ENCODE peak calls at places on chromosomes 2 and 18, in six cellular contexts. O is uterus, U is stomach, Y is GM12891, B is right lobe of liver, S is transverse colon. X is an unnamed sample.

GRCh38 chr18:7856099-7856498 is 289.0 kb downstream of the PTPRM start:
- DNase-seq in O (no peak), U (no peak), Y (no peak), B (no peak), S (no peak), X (no peak)

GRCh38 chr18:67359868-67360838 is 156.4 kb downstream of the DSEL start:
- DNase-seq in O (peak), U (no peak), Y (no peak), B (no peak), S (peak), X (peak)

GRCh38 chr2:43225093-43225787 is 1.2 kb downstream of the ZFP36L2 start:
- DNase-seq in O (peak), U (peak), Y (no peak), B (peak), S (peak), X (no peak)

GRCh38 chr2:231483398-231484329 is 19.4 kb upstream of the NCL start:
- DNase-seq in O (peak), U (no peak), Y (no peak), B (peak), S (peak), X (no peak)

GRCh38 chr2:227188292-227188691 is 23.9 kb downstream of the COL4A3 start:
- DNase-seq in O (peak), U (no peak), Y (no peak), B (no peak), S (no peak), X (no peak)

GRCh38 chr2:240056678-240057077 is 3.4 kb upstream of the OR6B3 start:
- DNase-seq in O (no peak), U (no peak), Y (no peak), B (no peak), S (no peak), X (no peak)

GRCh38 chr2:134663451-134663850 is 55.3 kb downstream of the TMEM163 start:
- DNase-seq in O (no peak), U (no peak), Y (no peak), B (no peak), S (no peak), X (no peak)

GRCh38 chr2:54574107-54574859 is 118.2 kb downstream of the SPTBN1 start:
- DNase-seq in O (no peak), U (peak), Y (no peak), B (peak), S (peak), X (no peak)

GRCh38 chr18:45050712-45051639 is 370.3 kb downstream of the SETBP1 start:
- DNase-seq in O (no peak), U (no peak), Y (no peak), B (no peak), S (no peak), X (no peak)

GRCh38 chr2:74281141-74281540 is 62.1 kb downstream of the SLC4A5 start:
- DNase-seq in O (no peak), U (no peak), Y (no peak), B (no peak), S (no peak), X (no peak)

GRCh38 chr2:157324331-157324843 is 1.2 kb downstream of the ERMN start:
- DNase-seq in O (no peak), U (no peak), Y (no peak), B (no peak), S (no peak), X (no peak)

GRCh38 chr18:39842042-39842791 is 2112.8 kb upstream of the PIK3C3 start:
- DNase-seq in O (no peak), U (no peak), Y (no peak), B (no peak), S (no peak), X (no peak)

GRCh38 chr2:13227543-13227942 is 510.8 kb downstream of the TRIB2 start:
- DNase-seq in O (no peak), U (no peak), Y (no peak), B (no peak), S (no peak), X (no peak)

GRCh38 chr2:47255794-47256193 is 100.7 kb upstream of the STPG4 start:
- DNase-seq in O (no peak), U (no peak), Y (no peak), B (no peak), S (no peak), X (no peak)

GRCh38 chr2:11022874-11023273 is 111.1 kb downstream of the KCNF1 start:
- DNase-seq in O (no peak), U (peak), Y (no peak), B (no peak), S (no peak), X (no peak)

GRCh38 chr2:102615620-102616436 is 3.5 kb upstream of the SLC9A2 start:
- DNase-seq in O (no peak), U (peak), Y (peak), B (peak), S (peak), X (peak)

GRCh38 chr2:36561223-36561944 is 36.6 kb downstream of the FEZ2 start:
- DNase-seq in O (no peak), U (no peak), Y (no peak), B (no peak), S (peak), X (peak)

GRCh38 chr2:202375006-202375610 is 1.0 kb upstream of the BMPR2 start:
- DNase-seq in O (peak), U (peak), Y (no peak), B (peak), S (peak), X (peak)

GRCh38 chr2:158388159-158388558 is 68.4 kb downstream of the CCDC148 start:
- DNase-seq in O (no peak), U (no peak), Y (no peak), B (no peak), S (no peak), X (no peak)

GRCh38 chr2:46187112-46187618 is 110.0 kb upstream of the EPAS1 start:
- DNase-seq in O (peak), U (peak), Y (peak), B (peak), S (peak), X (no peak)

GRCh38 chr2:23505218-23505983 is 120.4 kb downstream of the KLHL29 start:
- DNase-seq in O (no peak), U (no peak), Y (no peak), B (no peak), S (no peak), X (no peak)

GRCh38 chr2:101149241-101150192 is 1.7 kb downstream of the TBC1D8 start:
- DNase-seq in O (peak), U (peak), Y (no peak), B (peak), S (no peak), X (no peak)

GRCh38 chr2:181607629-181608627 is 49.0 kb downstream of the CERKL start:
- DNase-seq in O (no peak), U (no peak), Y (no peak), B (no peak), S (no peak), X (no peak)

GRCh38 chr2:46342566-46343315 is 45.5 kb downstream of the EPAS1 start:
- DNase-seq in O (no peak), U (no peak), Y (no peak), B (no peak), S (no peak), X (no peak)

GRCh38 chr2:22855081-22855480 is 529.9 kb upstream of the KLHL29 start:
- DNase-seq in O (no peak), U (no peak), Y (no peak), B (no peak), S (no peak), X (no peak)

GRCh38 chr2:20525041-20526035 is 78.5 kb downstream of the RHOB start:
- DNase-seq in O (peak), U (peak), Y (peak), B (peak), S (peak), X (no peak)
- TF ChIP-seq POLR2A in O (no peak), U (no peak), Y (peak), B (peak), S (no peak), X (no peak)

GRCh38 chr2:219597552-219598307 is at the start of gene STK11IP:
- DNase-seq in O (peak), U (peak), Y (peak), B (peak), S (peak), X (peak)
- TF ChIP-seq POLR2A in O (peak), U (no peak), Y (peak), B (peak), S (peak), X (peak)

GRCh38 chr2:169584005-169584877 is at the start of gene PPIG:
- DNase-seq in O (peak), U (peak), Y (peak), B (peak), S (peak), X (peak)
- TF ChIP-seq POLR2A in O (peak), U (no peak), Y (peak), B (peak), S (peak), X (peak)

GRCh38 chr2:127106998-127107621 is at the start of gene BIN1:
- DNase-seq in O (peak), U (peak), Y (peak), B (peak), S (peak), X (peak)
- TF ChIP-seq POLR2A in O (peak), U (no peak), Y (no peak), B (peak), S (peak), X (peak)

GRCh38 chr2:73255007-73255644 is 21.0 kb downstream of the CCT7 start:
- DNase-seq in O (no peak), U (no peak), Y (no peak), B (no peak), S (no peak), X (no peak)

GRCh38 chr2:73253400-73253799 is 19.3 kb downstream of the CCT7 start:
- DNase-seq in O (no peak), U (no peak), Y (no peak), B (no peak), S (no peak), X (no peak)

GRCh38 chr2:73254343-73255006 is 20.4 kb downstream of the CCT7 start:
- DNase-seq in O (no peak), U (no peak), Y (no peak), B (no peak), S (no peak), X (no peak)

GRCh38 chr2:73252238-73253027 is 18.3 kb downstream of the CCT7 start:
- DNase-seq in O (no peak), U (no peak), Y (no peak), B (no peak), S (no peak), X (no peak)

DNA sequence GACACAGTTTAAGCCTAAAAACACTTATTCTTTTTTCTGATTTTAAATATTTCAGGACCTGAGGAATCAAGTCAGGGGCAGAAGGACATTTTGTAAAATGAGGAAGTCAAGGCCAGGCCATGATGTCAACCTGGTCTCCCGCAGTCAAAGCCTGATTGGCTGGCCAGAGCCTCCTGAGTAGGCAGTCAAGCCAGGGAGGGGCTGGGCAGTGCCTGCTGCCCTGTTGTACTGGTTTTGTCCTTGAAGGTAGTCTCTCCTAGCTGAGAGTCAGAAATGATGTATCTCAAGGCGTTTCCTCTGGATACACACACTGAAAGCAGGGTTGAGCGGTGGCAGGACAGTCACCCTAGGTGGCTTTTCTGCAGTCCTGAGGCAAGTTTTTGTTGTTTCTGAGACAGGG is 19.8 kb downstream of the CCT7 start:
- DNase-seq in O (no peak), U (no peak), Y (no peak), B (no peak), S (no peak), X (no peak)
- TF ChIP-seq POLR2A in O (no peak), U (no peak), Y (no peak), B (no peak), S (no peak), X (no peak)

DNA sequence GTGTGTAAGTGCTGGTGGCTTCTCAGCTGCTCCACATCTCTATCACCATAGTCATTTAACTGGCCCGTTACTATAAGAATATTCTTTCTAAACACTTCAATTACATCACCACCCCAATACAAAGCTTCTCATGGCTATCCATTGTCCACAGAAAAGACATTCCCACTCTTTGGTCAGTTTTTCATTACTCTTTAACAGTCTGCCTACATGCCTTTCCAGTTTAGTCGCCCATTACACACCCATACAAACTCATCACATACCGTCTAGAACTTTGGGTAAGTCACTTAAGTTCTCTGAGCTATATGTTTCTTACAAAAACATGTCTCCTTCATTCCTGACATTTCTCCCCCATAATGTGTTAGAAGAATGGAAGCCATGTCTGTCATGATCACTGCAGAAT is 108.1 kb upstream of the STK17B start:
- DNase-seq in O (no peak), U (no peak), Y (no peak), B (no peak), S (no peak), X (no peak)
- TF ChIP-seq POLR2A in O (no peak), U (no peak), Y (no peak), B (no peak), S (no peak), X (no peak)